ENCODE peak calls at places on chromosomes 3 and 15, in four cellular contexts. I, F, U and S are unnamed samples.

GRCh38 chr3:59425942-59426341 is 376.1 kb upstream of the CFAP20DC start:
- DNase-seq in I (no peak), F (no peak), U (no peak), S (no peak)

GRCh38 chr15:98580577-98580976 is 67.8 kb upstream of the IGF1R start:
- DNase-seq in I (no peak), F (no peak), U (no peak), S (no peak)

GRCh38 chr3:139292192-139292591 is 51.6 kb upstream of the MRPS22 start:
- DNase-seq in F (no peak), U (no peak), I (no peak), S (no peak)

GRCh38 chr3:69012836-69013255 is 638 bp downstream of the EOGT start:
- DNase-seq in U (peak; percentile 60), I (peak; percentile 53), F (no peak), S (peak; percentile 42)

GRCh38 chr3:141122455-141123030 is 71.4 kb downstream of the SPSB4 start:
- DNase-seq in I (no peak), U (no peak), F (no peak), S (no peak)

GRCh38 chr3:131501949-131502348 is 822 bp downstream of the MRPL3 start:
- DNase-seq in U (no peak), F (no peak), I (no peak), S (no peak)

GRCh38 chr3:63141-63845 is 133.3 kb upstream of the CHL1 start:
- DNase-seq in F (no peak), U (no peak), I (no peak), S (no peak)

GRCh38 chr3:20668411-20668810 is 482.4 kb upstream of the SGO1 start:
- DNase-seq in I (no peak), U (no peak), F (no peak), S (no peak)

GRCh38 chr3:28218071-28218916 is 23.1 kb upstream of the CMC1 start:
- DNase-seq in F (no peak), U (no peak), I (no peak), S (no peak)

GRCh38 chr3:192915306-192915705 is 2.4 kb downstream of the MB21D2 start:
- DNase-seq in U (no peak), I (no peak), F (no peak), S (no peak)

GRCh38 chr3:173553635-173554280 is 156.2 kb downstream of the NLGN1 start:
- DNase-seq in F (peak; percentile 31), U (no peak), I (no peak), S (no peak)

GRCh38 chr15:20658024-20658423 is 116.4 kb upstream of the GOLGA6L6 start:
- DNase-seq in F (no peak), I (no peak), U (no peak), S (no peak)

GRCh38 chr15:77035999-77036471 is 34.9 kb downstream of the TSPAN3 start:
- DNase-seq in I (peak; percentile 17), U (peak; percentile 7), F (no peak), S (peak; percentile 6)

GRCh38 chr15:63615935-63616334 is 18.7 kb downstream of the FBXL22 start:
- DNase-seq in U (no peak), I (no peak), F (no peak), S (no peak)

GRCh38 chr3:126257174-126257573 is 76.8 kb upstream of the ALDH1L1 start:
- DNase-seq in I (no peak), U (no peak), F (no peak), S (no peak)

GRCh38 chr3:14478943-14479550 is 61.1 kb downstream of the GRIP2 start:
- DNase-seq in I (no peak), U (no peak), F (no peak), S (no peak)

GRCh38 chr15:49877871-49878511 is 241.0 kb downstream of the ATP8B4 start:
- DNase-seq in F (no peak), I (no peak), U (no peak), S (no peak)

GRCh38 chr15:67784057-67784781 is 41.1 kb upstream of the SKOR1 start:
- DNase-seq in F (no peak), U (peak; percentile 58), I (no peak), S (peak; percentile 38)

GRCh38 chr15:24659622-24660021 is 16.0 kb upstream of the NPAP1 start:
- DNase-seq in I (no peak), F (no peak), U (no peak), S (no peak)

GRCh38 chr15:68051109-68051508 is 3.0 kb upstream of the PIAS1 start:
- DNase-seq in I (no peak), U (no peak), F (no peak), S (no peak)

GRCh38 chr3:196055683-196056270 is 26.1 kb downstream of the TFRC start:
- DNase-seq in I (no peak), U (no peak), F (no peak), S (no peak)

GRCh38 chr3:43997788-43998373 is 243.8 kb upstream of the TOPAZ1 start:
- DNase-seq in I (no peak), U (no peak), F (no peak), S (no peak)

GRCh38 chr3:9879830-9880549 is at the start of gene CIDEC:
- DNase-seq in I (no peak), U (no peak), F (no peak), S (no peak)

GRCh38 chr15:64622410-64623260 is 152.8 kb downstream of the RBPMS2 start:
- DNase-seq in I (no peak), F (no peak), U (peak; percentile 19), S (no peak)

GRCh38 chr3:73255609-73256029 is 194.2 kb downstream of the EBLN2 start:
- DNase-seq in I (peak; percentile 53), F (no peak), U (peak; percentile 60), S (no peak)

GRCh38 chr15:39272901-39273300 is 308.0 kb upstream of the THBS1 start:
- DNase-seq in F (no peak), I (no peak), U (no peak), S (no peak)

GRCh38 chr3:159620281-159620680 is 368.4 kb upstream of the IL12A start:
- DNase-seq in U (no peak), F (no peak), I (no peak), S (no peak)

GRCh38 chr3:181363231-181363630 is 348.5 kb upstream of the SOX2 start:
- DNase-seq in U (no peak), I (no peak), F (no peak), S (no peak)

GRCh38 chr3:72354486-72354885 is 493.8 kb downstream of the SHQ1 start:
- DNase-seq in F (no peak), I (no peak), U (no peak), S (no peak)

GRCh38 chr3:37853691-37854413 is 7.8 kb upstream of the CTDSPL start:
- DNase-seq in I (peak; percentile 84), F (no peak), U (peak; percentile 69), S (no peak)

GRCh38 chr15:31482122-31482922 is 155.7 kb downstream of the KLF13 start:
- DNase-seq in U (no peak), F (no peak), I (peak; percentile 16), S (no peak)

GRCh38 chr3:20682573-20682972 is 496.6 kb upstream of the SGO1 start:
- DNase-seq in U (no peak), F (no peak), I (no peak), S (no peak)

GRCh38 chr3:33915796-33916589 is 117.6 kb downstream of the PDCD6IP start:
- DNase-seq in U (no peak), I (no peak), F (no peak), S (no peak)

GRCh38 chr15:93719941-93720351 is 511.4 kb upstream of the MCTP2 start:
- DNase-seq in I (no peak), U (no peak), F (no peak), S (no peak)

GRCh38 chr3:126555795-126556636 is 2.7 kb downstream of the C3orf22 start:
- DNase-seq in I (peak; percentile 20), F (no peak), U (peak; percentile 3), S (no peak)

GRCh38 chr3:32359766-32360513 is 31.7 kb upstream of the CMTM7 start:
- DNase-seq in F (no peak), I (no peak), U (no peak), S (no peak)

GRCh38 chr15:65957451-65957850 is 88.2 kb downstream of the RAB11A start:
- DNase-seq in F (no peak), I (no peak), U (no peak), S (no peak)

GRCh38 chr3:113626513-113627371 is 69.7 kb downstream of the USF3 start:
- DNase-seq in I (peak; percentile 44), F (peak; percentile 79), U (peak; percentile 57), S (no peak)

GRCh38 chr15:77984446-77984861 is 93.1 kb downstream of the TBC1D2B start:
- DNase-seq in F (no peak), I (no peak), U (no peak), S (no peak)

GRCh38 chr15:89113263-89113662 is 25.0 kb downstream of the ABHD2 start:
- DNase-seq in I (no peak), U (no peak), F (no peak), S (no peak)

GRCh38 chr15:89117790-89118189 is 29.5 kb downstream of the ABHD2 start:
- DNase-seq in I (no peak), U (no peak), F (no peak), S (no peak)

GRCh38 chr15:89116404-89116803 is 28.1 kb downstream of the ABHD2 start:
- DNase-seq in F (no peak), I (no peak), U (no peak), S (no peak)

GRCh38 chr15:89114974-89115373 is 26.7 kb downstream of the ABHD2 start:
- DNase-seq in I (peak; percentile 51), F (no peak), U (no peak), S (no peak)

GRCh38 chr15:89115547-89115946 is 27.3 kb downstream of the ABHD2 start:
- DNase-seq in I (peak; percentile 87), U (peak; percentile 74), F (no peak), S (no peak)
- TF ChIP-seq POLR2A in I (no peak), U (no peak), F (no peak), S (no peak)

GRCh38 chr3:42668793-42669217 is 15.3 kb downstream of the ZBTB47 start:
- DNase-seq in U (no peak), I (no peak), F (no peak), S (no peak)
- TF ChIP-seq POLR2AphosphoS5 in U (no peak), I (no peak), F (no peak), S (no peak)

GRCh38 chr15:80072285-80072684 is 12.8 kb downstream of the ZFAND6 start:
- DNase-seq in F (peak; percentile 87), I (no peak), U (no peak), S (no peak)
- TF ChIP-seq POLR2A in F (no peak), I (no peak), U (no peak), S (no peak)

GRCh38 chr3:183387797-183388196 is 40.6 kb downstream of the MCF2L2 start:
- DNase-seq in I (no peak), U (no peak), F (no peak), S (no peak)

GRCh38 chr3:183385698-183386590 is 42.5 kb downstream of the MCF2L2 start:
- DNase-seq in U (peak; percentile 61), F (peak; percentile 45), I (peak; percentile 64), S (peak; percentile 13)

GRCh38 chr3:183388213-183388612 is 40.2 kb downstream of the MCF2L2 start:
- DNase-seq in I (no peak), U (no peak), F (no peak), S (no peak)

GRCh38 chr3:183390844-183391243 is 37.6 kb downstream of the MCF2L2 start:
- DNase-seq in F (no peak), I (no peak), U (no peak), S (no peak)

DNA sequence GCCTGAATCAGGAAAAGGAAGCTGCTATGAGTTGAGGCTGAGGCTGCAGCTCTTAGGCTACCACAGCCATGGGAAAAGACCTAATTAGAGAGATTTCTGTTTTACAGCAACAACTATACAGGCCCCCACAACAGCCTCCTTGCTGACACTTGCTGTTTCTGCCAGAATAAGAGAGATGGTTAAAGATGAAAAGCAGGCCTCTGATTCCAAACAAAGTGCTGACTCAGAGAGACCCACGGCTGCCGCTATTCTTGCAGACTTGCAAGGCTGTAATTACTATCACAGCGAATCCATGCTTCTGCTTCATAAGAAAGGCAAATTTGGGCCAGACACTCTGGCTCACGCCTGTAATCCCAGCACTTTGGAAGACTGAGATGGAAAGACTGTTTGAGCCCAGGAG is 41.8 kb downstream of the MCF2L2 start:
- DNase-seq in I (no peak), U (no peak), F (no peak), S (no peak)
- TF ChIP-seq POLR2AphosphoS5 in I (no peak), U (no peak), F (no peak), S (no peak)